ENCODE peak calls at places on chromosomes 7 and 10, in five cellular contexts. G is heart left ventricle, S is body of pancreas, D is PC-9, T is PC-3. N is an unnamed sample. For H3K27me3, the result is how much of the 10 kb centered on the place peaks cover.

GRCh38 chr10:29588640-29589421 is 45.9 kb downstream of the SVIL start:
- DNase-seq in S (no peak), G (no peak), D (peak), T (peak), N (no peak)

GRCh38 chr10:33655921-33656320 is 321.5 kb upstream of the NRP1 start:
- DNase-seq in S (no peak), T (no peak), D (no peak), G (no peak), N (no peak)

GRCh38 chr7:155190608-155191536 is 106.8 kb upstream of the INSIG1 start:
- DNase-seq in S (peak), T (peak), G (peak), D (peak), N (no peak)

GRCh38 chr7:1542841-1543747 is 12.6 kb downstream of the MAFK start:
- DNase-seq in S (no peak), D (no peak), T (no peak), G (peak), N (no peak)

GRCh38 chr7:142457146-142457703 is 199.4 kb upstream of the PRSS58 start:
- DNase-seq in T (no peak), S (no peak), D (no peak), G (no peak), N (no peak)

GRCh38 chr10:16011548-16011947 is 151.2 kb upstream of the MINDY3 start:
- DNase-seq in S (no peak), T (peak), D (no peak), G (no peak), N (no peak)

GRCh38 chr10:117186832-117187615 is 10.3 kb upstream of the KCNK18 start:
- DNase-seq in G (no peak), S (no peak), D (no peak), T (peak), N (peak)

GRCh38 chr7:1008733-1009363 is 25.9 kb downstream of the CYP2W1 start:
- DNase-seq in D (no peak), S (no peak), G (no peak), T (no peak), N (no peak)

GRCh38 chr7:80883188-80884025 is 35.4 kb downstream of the SEMA3C start:
- DNase-seq in T (peak), G (no peak), D (peak), S (peak), N (peak)

GRCh38 chr10:91652364-91652763 is 19.5 kb upstream of the PPP1R3C start:
- DNase-seq in D (peak), G (no peak), S (peak), T (peak), N (peak)

GRCh38 chr7:10483671-10484070 is 490.0 kb upstream of the PHF14 start:
- DNase-seq in T (peak), G (no peak), D (no peak), S (no peak), N (no peak)

GRCh38 chr10:8951440-8952089 is 897.1 kb downstream of the GATA3 start:
- DNase-seq in S (no peak), G (no peak), D (no peak), T (no peak), N (no peak)

GRCh38 chr7:42385912-42386311 is 148.9 kb upstream of the GLI3 start:
- DNase-seq in D (no peak), G (no peak), S (no peak), T (no peak), N (no peak)

GRCh38 chr7:75971961-75972763 is 22.2 kb downstream of the TMEM120A start:
- DNase-seq in D (no peak), S (peak), T (no peak), G (no peak), N (no peak)

GRCh38 chr10:89073719-89074118 is 83.1 kb downstream of the FAS start:
- DNase-seq in S (no peak), D (no peak), T (no peak), G (no peak), N (no peak)

GRCh38 chr7:107742678-107743566 is 1.0 kb upstream of the CBLL1 start:
- DNase-seq in S (no peak), G (peak), T (no peak), D (no peak), N (peak)

GRCh38 chr10:8206882-8207281 is 152.4 kb downstream of the GATA3 start:
- DNase-seq in D (no peak), T (no peak), G (no peak), S (no peak), N (no peak)

GRCh38 chr7:48074231-48074654 is 14.8 kb upstream of the UPP1 start:
- DNase-seq in G (no peak), D (no peak), S (no peak), T (peak), N (no peak)

GRCh38 chr10:93072225-93072712 is 1.4 kb upstream of the CYP26A1 start:
- DNase-seq in T (peak), D (no peak), G (no peak), S (no peak), N (no peak)

GRCh38 chr10:93071177-93071472 is 2.6 kb upstream of the CYP26A1 start:
- DNase-seq in T (no peak), D (no peak), S (no peak), G (no peak), N (no peak)

GRCh38 chr10:93070378-93071176 is 3.1 kb upstream of the CYP26A1 start:
- DNase-seq in G (no peak), S (no peak), D (no peak), T (no peak), N (no peak)

GRCh38 chr10:93072713-93073538 is 767 bp upstream of the CYP26A1 start:
- DNase-seq in D (no peak), G (no peak), S (no peak), T (no peak), N (no peak)

DNA sequence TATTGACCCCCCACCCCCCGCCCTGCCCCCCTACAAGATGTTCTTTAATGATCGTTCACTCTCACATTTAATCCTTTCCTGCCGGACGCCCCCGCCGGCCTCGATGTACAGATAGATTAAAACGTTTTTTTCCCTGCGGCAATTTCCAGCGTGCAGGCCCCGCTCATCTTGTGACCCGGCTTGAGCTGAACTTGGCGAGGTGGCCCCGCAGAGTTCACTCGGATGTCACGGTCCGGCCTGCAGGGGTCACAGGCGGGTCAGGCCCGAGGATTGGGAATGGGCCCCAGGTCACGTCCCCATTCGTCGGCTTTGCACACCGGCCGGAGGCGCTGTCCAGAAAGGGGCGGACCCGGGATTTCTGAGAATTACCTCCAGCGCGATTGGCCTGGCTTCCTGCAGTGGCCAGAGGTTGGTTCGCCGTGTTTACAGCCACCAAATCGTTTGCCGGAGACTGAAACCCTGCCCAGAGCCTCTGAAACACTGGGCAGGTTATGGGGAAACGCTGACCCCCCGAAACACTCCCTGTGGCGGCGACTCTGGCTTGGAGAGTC is 1.9 kb upstream of the CYP26A1 start:
- DNase-seq in G (no peak), T (peak), D (peak), S (peak), N (no peak)
- H3K4me3 ChIP-seq in G (peak), T (peak), D (peak), S (no peak), N (peak)

GRCh38 chr10:79982861-79983260 is 34.0 kb upstream of the SFTPD start:
- DNase-seq in G (no peak), T (no peak), S (no peak), D (no peak), N (no peak)
- H3K27me3 ChIP-seq in G (under half), T (under half), S (under half), D (under half), N (under half)

GRCh38 chr10:107168739-107169138 is 4.2 kb upstream of the SORCS1 start:
- DNase-seq in G (no peak), S (no peak), T (no peak), D (no peak), N (no peak)

GRCh38 chr10:107163086-107163880 is 1.2 kb downstream of the SORCS1 start:
- DNase-seq in T (no peak), S (peak), D (no peak), G (no peak), N (no peak)

GRCh38 chr10:107165007-107165406 is 501 bp upstream of the SORCS1 start:
- DNase-seq in T (no peak), G (no peak), S (peak), D (no peak), N (no peak)

GRCh38 chr10:107163904-107164861 is at the start of gene SORCS1:
- DNase-seq in D (no peak), G (no peak), T (no peak), S (peak), N (no peak)

DNA sequence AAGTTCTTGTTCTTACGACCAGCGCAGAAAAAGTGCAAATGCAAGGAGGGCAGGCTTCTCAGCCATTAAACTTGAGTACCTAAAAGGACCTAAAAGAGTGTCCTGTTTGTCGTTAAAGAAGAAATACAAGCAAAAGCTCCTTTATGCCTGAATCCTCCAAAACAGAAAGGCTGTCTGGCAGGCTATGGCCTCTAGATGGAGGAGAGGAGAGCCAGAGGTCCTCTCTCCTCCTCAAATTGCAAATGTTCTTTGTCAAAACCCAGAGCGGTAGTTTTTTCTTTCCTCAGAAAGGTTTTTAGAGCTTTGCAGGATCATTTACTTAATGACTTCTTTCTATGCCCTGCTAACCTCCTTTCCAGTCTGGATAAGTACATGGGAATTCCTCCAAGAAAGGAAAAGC is 1.9 kb upstream of the SORCS1 start:
- DNase-seq in G (no peak), S (no peak), D (no peak), T (peak), N (no peak)
- TF ChIP-seq CTCF in G (no peak), S (no peak), D (no peak), T (peak), N (no peak)

GRCh38 chr7:38659931-38660330 is 28.8 kb upstream of the AMPH start:
- DNase-seq in T (no peak), G (no peak), S (no peak), D (no peak), N (no peak)

GRCh38 chr7:38658916-38659315 is 27.7 kb upstream of the AMPH start:
- DNase-seq in T (peak), G (no peak), D (no peak), S (no peak), N (no peak)

GRCh38 chr7:38664972-38665371 is 33.8 kb upstream of the AMPH start:
- DNase-seq in G (no peak), S (no peak), D (no peak), T (no peak), N (no peak)

GRCh38 chr7:38656976-38657375 is 25.8 kb upstream of the AMPH start:
- DNase-seq in S (no peak), T (no peak), D (no peak), G (no peak), N (no peak)

DNA sequence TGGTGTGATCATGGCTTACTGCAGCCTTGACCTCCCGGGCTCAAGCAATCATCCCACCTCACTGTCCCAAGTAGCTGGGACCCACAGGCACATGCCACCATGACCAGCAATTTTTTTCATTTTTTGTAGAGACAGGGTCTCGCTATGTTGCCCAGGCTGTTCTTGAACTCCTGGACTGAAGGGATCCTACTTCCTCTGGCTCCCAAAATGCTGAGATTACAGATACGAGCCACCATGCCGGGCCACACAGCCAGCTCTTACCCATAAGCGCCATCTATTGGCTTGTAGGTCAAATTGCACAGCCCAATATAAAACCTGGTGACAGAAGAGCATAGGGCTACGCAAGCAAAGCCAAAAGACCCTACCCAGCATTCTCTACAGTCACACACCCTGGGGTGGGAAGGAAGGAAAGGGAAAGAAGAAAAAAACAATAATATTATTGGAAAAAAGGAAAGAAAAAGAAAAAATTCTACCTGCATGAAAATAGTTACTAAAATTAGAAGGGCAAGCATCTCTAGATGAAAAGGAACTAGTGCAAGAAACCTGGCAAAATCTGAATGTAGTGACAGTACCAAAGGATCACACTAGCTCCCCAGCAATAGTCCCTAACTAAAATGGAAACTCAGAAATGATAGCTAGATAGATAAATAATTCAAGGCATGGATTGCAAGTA is 29.4 kb upstream of the AMPH start:
- DNase-seq in G (no peak), T (peak), D (no peak), S (peak), N (no peak)
- H3K4me3 ChIP-seq in G (no peak), T (no peak), D (no peak), S (no peak), N (no peak)

DNA sequence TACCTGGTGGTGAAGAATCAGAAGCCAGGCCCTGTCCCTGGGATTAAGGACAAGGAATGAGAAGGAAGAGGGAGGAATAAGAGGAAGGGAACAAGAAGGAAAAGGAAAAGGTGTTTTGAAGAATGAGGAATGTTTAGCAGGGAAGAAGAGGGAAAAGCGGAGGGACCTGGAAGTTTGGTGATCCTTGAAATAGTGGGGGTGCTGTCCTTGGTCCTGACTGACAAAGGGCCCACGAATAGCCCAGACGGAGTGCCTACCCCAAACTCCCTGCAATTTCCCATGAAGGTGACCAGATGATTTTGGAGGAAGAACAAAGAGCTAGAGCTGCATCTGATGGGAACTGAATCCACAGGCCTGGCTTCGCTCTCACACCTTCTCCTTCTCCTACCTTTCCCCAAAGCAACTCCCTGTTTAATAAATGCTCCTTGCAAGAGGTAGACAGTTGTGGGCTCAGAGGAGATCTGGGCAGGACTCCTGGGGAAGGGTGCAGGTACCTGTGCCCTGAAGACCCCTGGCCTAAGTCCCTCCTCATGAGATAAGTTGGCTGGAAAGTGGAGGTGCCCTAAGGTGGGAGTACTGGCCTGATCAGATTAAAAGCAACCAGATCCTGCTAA is 19.3 kb downstream of the KAZALD1 start:
- DNase-seq in T (peak), G (no peak), S (no peak), D (no peak), N (no peak)
- H3K27me3 ChIP-seq in T (under half), G (under half), S (under half), D (under half), N (under half)

GRCh38 chr7:93366816-93367215 is 134.7 kb downstream of the VPS50 start:
- DNase-seq in S (no peak), G (no peak), D (no peak), T (no peak), N (no peak)
- TF ChIP-seq CTCF in S (no peak), G (no peak), D (no peak), T (no peak), N (no peak)

GRCh38 chr10:119818889-119819270 is 53.8 kb downstream of the MCMBP start:
- DNase-seq in D (no peak), G (no peak), T (no peak), S (no peak), N (no peak)
- H3K4me3 ChIP-seq in D (no peak), G (peak), T (no peak), S (no peak), N (peak)

GRCh38 chr7:49773082-49773938 is at the start of gene VWC2:
- DNase-seq in S (no peak), D (no peak), T (no peak), G (peak), N (no peak)

GRCh38 chr7:49775065-49775948 is 1.9 kb downstream of the VWC2 start:
- DNase-seq in D (no peak), T (no peak), S (no peak), G (no peak), N (no peak)

GRCh38 chr7:49774459-49775064 is 1.1 kb downstream of the VWC2 start:
- DNase-seq in S (no peak), D (no peak), T (no peak), G (no peak), N (no peak)

GRCh38 chr7:49775949-49776443 is 2.6 kb downstream of the VWC2 start:
- DNase-seq in T (no peak), D (no peak), S (no peak), G (no peak), N (no peak)

GRCh38 chr7:49773939-49774458 is 561 bp downstream of the VWC2 start:
- DNase-seq in T (no peak), D (no peak), G (peak), S (no peak), N (no peak)
- H3K27me3 ChIP-seq in T (under half), D (under half), G (under half), S (under half), N (under half)

N was measured in kidney epithelial cell.